ENCODE peak calls at places on chromosome 22, in ten cellular contexts. P is astrocyte of the spinal cord, Q is IMR-90, H is left lung, G is PC-3, R is cardiac fibroblast, Y is A549, U is ovary, N is pancreas, J is fibroblast of lung. E is an unnamed sample.

GRCh38 chr22:19799322-19800190 is 39.0 kb downstream of the TBX1 start:
- DNase-seq in J (peak; percentile 97), N (no peak), H (peak; percentile 63), P (peak; percentile 94), Y (no peak), Q (peak; percentile 92), G (no peak), R (peak; percentile 84), U (no peak), E (no peak)

GRCh38 chr22:38788016-38788415 is 5.9 kb downstream of the DNAL4 start:
- DNase-seq in Q (peak; percentile 60), J (peak; percentile 65), P (peak; percentile 55), H (no peak), G (no peak), R (peak; percentile 85), N (no peak), Y (no peak), U (peak; percentile 66), E (no peak)

GRCh38 chr22:36362819-36363377 is 24.9 kb downstream of the MYH9 start:
- DNase-seq in U (no peak), G (peak; percentile 43), R (no peak), H (no peak), P (no peak), N (no peak), Y (no peak), Q (no peak), J (peak; percentile 62), E (no peak)

GRCh38 chr22:27046126-27046525 is 388.7 kb downstream of the MIAT start:
- DNase-seq in J (no peak), P (no peak), Q (no peak), N (no peak), H (no peak), G (no peak), R (no peak), U (no peak), Y (no peak), E (no peak)

GRCh38 chr22:20782601-20783299 is 8.8 kb downstream of the SERPIND1 start:
- DNase-seq in P (no peak), R (no peak), H (no peak), Q (no peak), G (peak; percentile 42), Y (no peak), U (no peak), J (no peak), N (no peak), E (no peak)

GRCh38 chr22:29115682-29116313 is 43.0 kb downstream of the KREMEN1 start:
- DNase-seq in Y (no peak), J (peak; percentile 26), N (no peak), R (peak; percentile 45), Q (peak; percentile 52), H (no peak), G (no peak), P (no peak), U (no peak), E (no peak)

GRCh38 chr22:47380692-47381091 is 618.2 kb downstream of the TBC1D22A start:
- DNase-seq in G (no peak), Q (no peak), Y (no peak), R (no peak), J (no peak), N (no peak), U (no peak), P (no peak), H (no peak), E (no peak)

GRCh38 chr22:19756288-19757128 is 4.1 kb upstream of the TBX1 start:
- DNase-seq in Q (no peak), U (no peak), P (no peak), Y (peak; percentile 54), R (peak; percentile 23), G (peak; percentile 66), J (no peak), N (peak; percentile 68), H (peak; percentile 92), E (peak; percentile 62)

GRCh38 chr22:22884888-22885840 is 2.5 kb upstream of the IGLL5 start:
- DNase-seq in N (no peak), J (no peak), P (no peak), U (no peak), Q (no peak), R (no peak), G (no peak), Y (no peak), H (no peak), E (peak; percentile 93)

DNA sequence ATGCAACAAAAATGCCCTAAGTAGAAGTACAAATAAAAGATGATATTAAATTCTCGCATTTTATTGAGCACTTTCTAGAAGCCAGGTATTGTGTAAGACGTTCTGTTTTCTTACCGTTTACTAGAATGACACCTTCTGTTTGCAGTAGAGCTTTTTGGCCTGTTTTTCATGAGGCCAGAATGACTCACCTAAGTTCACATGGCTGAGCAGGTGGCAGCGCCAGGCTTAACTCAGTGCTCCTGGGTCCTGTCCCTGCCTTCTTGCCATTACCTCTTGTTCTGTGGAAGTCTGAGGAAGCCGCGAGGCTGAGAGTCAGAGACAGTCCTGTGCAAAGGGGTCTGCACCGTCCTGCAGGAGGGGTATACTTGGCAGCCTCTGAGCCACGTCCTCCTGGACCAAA is 113.8 kb downstream of the ATXN10 start:
- DNase-seq in P (no peak), G (peak; percentile 89), J (peak; percentile 83), N (peak; percentile 50), Y (peak; percentile 75), U (no peak), H (no peak), R (no peak), Q (peak; percentile 44), E (no peak)
- H3K4me3 ChIP-seq in P (no peak overlapping the region), G (peak overlapping the region; percentile 34), J (no peak overlapping the region), N (no peak overlapping the region), Y (no peak overlapping the region), U (no peak overlapping the region), H (no peak overlapping the region), R (no peak overlapping the region), Q (no peak overlapping the region), E (no peak overlapping the region)

GRCh38 chr22:31629741-31630184 is 32.3 kb downstream of the PISD start:
- DNase-seq in U (no peak), Y (no peak), N (no peak), R (no peak), G (no peak), J (no peak), P (no peak), Q (no peak), H (peak; percentile 75), E (no peak)

GRCh38 chr22:31627223-31627731 is 34.7 kb downstream of the PISD start:
- DNase-seq in R (peak; percentile 39), G (no peak), H (peak; percentile 54), Y (no peak), U (peak; percentile 81), P (no peak), Q (no peak), J (no peak), N (no peak), E (no peak)

GRCh38 chr22:31628362-31628761 is 33.7 kb downstream of the PISD start:
- DNase-seq in N (no peak), P (no peak), U (no peak), G (no peak), Q (no peak), H (no peak), J (no peak), R (no peak), Y (no peak), E (no peak)

GRCh38 chr22:31630331-31631329 is 31.4 kb downstream of the PISD start:
- DNase-seq in N (peak; percentile 82), J (peak; percentile 79), Q (peak; percentile 74), R (peak; percentile 93), H (peak; percentile 96), Y (peak; percentile 44), U (peak; percentile 82), P (peak; percentile 79), G (peak; percentile 71), E (peak; percentile 90)

DNA sequence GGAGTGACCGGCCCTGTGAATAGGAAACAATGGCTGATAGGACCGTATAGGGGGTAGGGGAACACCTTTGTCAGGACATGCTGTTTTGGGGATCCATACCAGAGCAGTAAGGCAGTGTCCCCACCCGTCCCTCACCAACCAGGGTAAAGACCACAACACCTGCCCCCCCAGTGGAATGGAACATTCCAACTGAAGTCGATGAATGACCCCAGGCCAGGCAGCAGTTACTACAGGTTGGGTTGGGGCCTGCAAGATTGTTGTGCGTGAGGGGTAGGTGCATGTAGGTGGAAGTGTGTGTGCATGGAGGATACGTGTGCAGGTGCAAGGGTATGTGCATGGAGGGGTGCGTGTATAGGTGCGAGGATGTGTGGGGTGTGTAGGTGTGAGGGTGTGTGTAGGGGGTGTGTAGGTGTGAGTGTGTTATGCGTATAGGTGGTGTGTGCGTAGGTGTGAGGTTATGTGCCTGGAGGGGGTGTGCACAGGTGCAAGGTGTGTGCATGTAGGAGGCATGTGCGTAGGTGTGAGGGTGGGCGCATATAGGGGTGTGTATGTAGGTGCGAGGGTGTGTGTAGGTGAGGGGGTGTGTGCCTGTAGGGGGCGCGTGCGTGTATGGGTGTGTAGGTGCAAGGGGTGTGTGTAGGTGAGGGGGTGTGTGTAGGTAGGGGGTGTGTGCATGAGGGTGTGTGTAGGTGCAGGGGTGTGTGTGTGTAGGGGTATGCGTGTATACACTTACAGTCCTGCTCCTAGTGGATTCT is 32.9 kb downstream of the PISD start:
- DNase-seq in U (no peak), J (no peak), Y (no peak), P (no peak), G (no peak), N (no peak), Q (no peak), R (no peak), H (peak; percentile 52), E (no peak)
- TF ChIP-seq CTCF in U (no peak), J (no peak), Y (no peak), P (no peak), G (peak; percentile 30), N (no peak), Q (peak; percentile 3), R (no peak), H (no peak), E (peak; percentile 28)

GRCh38 chr22:21797444-21798221 is 62.0 kb upstream of the YPEL1 start:
- DNase-seq in R (peak; percentile 51), N (no peak), H (no peak), G (no peak), U (no peak), P (peak; percentile 37), Y (no peak), Q (peak; percentile 31), J (peak; percentile 74), E (no peak)
- H3K4me3 ChIP-seq in R (no peak overlapping the region), N (no peak overlapping the region), H (no peak overlapping the region), G (no peak overlapping the region), U (no peak overlapping the region), P (no peak overlapping the region), Y (no peak overlapping the region), Q (no peak overlapping the region), J (no peak overlapping the region), E (no peak overlapping the region)

GRCh38 chr22:33796494-33796893 is 123.8 kb downstream of the LARGE1 start:
- DNase-seq in J (no peak), H (no peak), R (no peak), P (no peak), N (no peak), U (no peak), Q (no peak), G (no peak), Y (no peak), E (no peak)
- TF ChIP-seq CTCF in J (no peak), H (no peak), R (no peak), P (no peak), N (no peak), U (no peak), Q (no peak), G (no peak), Y (no peak), E (no peak)

E was measured in GM12865.